ENCODE peak calls at places on chromosome 13, in nine cellular contexts. E is BJ; Y is CD8-positive, alpha-beta T cell; L is cardiac muscle cell; U is AG04450; A is pancreas; C is AG09309; P is vagina; W is thoracic aorta. S is an unnamed sample.

GRCh38 chr13:98565726-98566577 is 11.0 kb downstream of the STK24 start:
- DNase-seq in E (no peak), Y (no peak), L (no peak), U (no peak), A (peak; percentile 38), C (no peak), P (no peak), W (no peak), S (no peak)

GRCh38 chr13:113150545-113151365 is 7.7 kb upstream of the PROZ start:
- DNase-seq in E (no peak), Y (no peak), L (no peak), U (no peak), A (no peak), C (no peak), P (peak; percentile 86), W (no peak), S (no peak)

GRCh38 chr13:72864142-72865035 is 82.5 kb downstream of the PIBF1 start:
- DNase-seq in E (peak; percentile 32), Y (no peak), L (no peak), U (peak; percentile 15), A (no peak), C (peak; percentile 29), P (no peak), W (no peak), S (no peak)

GRCh38 chr13:105442941-105443340 is 1092.5 kb downstream of the EFNB2 start:
- DNase-seq in E (peak; percentile 87), Y (no peak), L (no peak), U (peak; percentile 95), A (no peak), C (peak; percentile 91), P (no peak), W (no peak), S (peak; percentile 99)

GRCh38 chr13:91454666-91455065 is 56.2 kb downstream of the GPC5 start:
- DNase-seq in E (no peak), Y (no peak), L (no peak), U (no peak), A (no peak), C (no peak), P (no peak), W (no peak), S (no peak)

GRCh38 chr13:45595968-45596367 is 19.6 kb downstream of the ERICH6B start:
- DNase-seq in E (no peak), Y (no peak), L (peak; percentile 44), U (no peak), A (no peak), C (no peak), P (no peak), W (no peak), S (no peak)

GRCh38 chr13:73653688-73654087 is 480.5 kb downstream of the KLF12 start:
- DNase-seq in E (no peak), Y (no peak), L (no peak), U (no peak), A (no peak), C (no peak), P (no peak), W (no peak), S (no peak)

GRCh38 chr13:84702174-84702573 is 819.9 kb upstream of the SLITRK1 start:
- DNase-seq in E (no peak), Y (no peak), L (no peak), U (no peak), A (no peak), C (no peak), P (no peak), W (no peak), S (no peak)

GRCh38 chr13:101941095-101941777 is 460.6 kb downstream of the FGF14 start:
- DNase-seq in E (no peak), Y (no peak), L (peak; percentile 2), U (no peak), A (no peak), C (no peak), P (no peak), W (no peak), S (no peak)
- TF ChIP-seq CTCF in E (peak; percentile 34), Y (no peak), L (no peak), U (peak; percentile 29), A (no peak), C (peak; percentile 27), P (no peak), W (no peak), S (peak; percentile 67)

GRCh38 chr13:47518530-47518929 is 482.5 kb downstream of the SUCLA2 start:
- DNase-seq in E (no peak), Y (no peak), L (no peak), U (no peak), A (no peak), C (no peak), P (no peak), W (no peak), S (no peak)
- H3K4me3 ChIP-seq in E (no peak overlapping the region), Y (no peak overlapping the region), L (no peak overlapping the region), U (no peak overlapping the region), A (no peak overlapping the region), C (no peak overlapping the region), P (no peak overlapping the region), W (no peak overlapping the region), S (no peak overlapping the region)

GRCh38 chr13:66858163-66858562 is 372.0 kb downstream of the PCDH9 start:
- DNase-seq in E (no peak), Y (no peak), L (no peak), U (no peak), A (no peak), C (no peak), P (no peak), W (no peak), S (no peak)
- TF ChIP-seq CTCF in E (no peak), Y (no peak), L (no peak), U (no peak), A (no peak), C (no peak), P (no peak), W (no peak), S (no peak)

GRCh38 chr13:109784590-109785140 is 1.7 kb downstream of the IRS2 start:
- DNase-seq in E (no peak), Y (peak; percentile 51), L (peak; percentile 89), U (no peak), A (peak; percentile 72), C (no peak), P (no peak), W (no peak), S (no peak)
- H3K4me3 ChIP-seq in E (peak overlapping the region; percentile 78), Y (peak overlapping the region; percentile 66), L (peak overlapping the region; percentile 91), U (peak overlapping the region; percentile 65), A (peak overlapping the region; percentile 42), C (peak overlapping the region; percentile 36), P (peak overlapping the region; percentile 84), W (peak overlapping the region; percentile 80), S (peak overlapping the region; percentile 77)

GRCh38 chr13:26599403-26599802 is 41.9 kb downstream of the WASF3 start:
- DNase-seq in E (no peak), Y (no peak), L (no peak), U (no peak), A (no peak), C (no peak), P (no peak), W (no peak), S (no peak)

GRCh38 chr13:26599885-26600284 is 42.4 kb downstream of the WASF3 start:
- DNase-seq in E (no peak), Y (no peak), L (no peak), U (no peak), A (no peak), C (no peak), P (no peak), W (no peak), S (no peak)

GRCh38 chr13:26600345-26600761 is 42.9 kb downstream of the WASF3 start:
- DNase-seq in E (peak; percentile 15), Y (no peak), L (no peak), U (no peak), A (no peak), C (no peak), P (no peak), W (no peak), S (no peak)

GRCh38 chr13:26602783-26603182 is 45.3 kb downstream of the WASF3 start:
- DNase-seq in E (no peak), Y (no peak), L (no peak), U (no peak), A (no peak), C (no peak), P (no peak), W (no peak), S (no peak)

GRCh38 chr13:26601669-26602068 is 44.2 kb downstream of the WASF3 start:
- DNase-seq in E (no peak), Y (no peak), L (no peak), U (no peak), A (no peak), C (no peak), P (no peak), W (no peak), S (no peak)
- TF ChIP-seq CTCF in E (peak; percentile 5), Y (no peak), L (no peak), U (no peak), A (no peak), C (peak; percentile 18), P (no peak), W (no peak), S (no peak)

DNA sequence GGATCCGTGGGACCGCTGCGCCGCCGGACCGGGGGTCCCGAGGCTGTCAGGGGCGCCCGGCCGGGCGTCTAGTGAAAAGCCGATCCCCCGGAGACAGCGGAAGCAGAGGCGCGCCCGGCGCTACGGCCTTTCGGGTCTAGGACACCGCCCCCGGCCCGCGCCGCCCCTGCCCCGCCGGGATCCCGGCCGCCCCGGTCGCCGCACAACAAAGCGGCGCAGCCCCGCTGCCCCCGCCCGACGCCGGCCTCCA is 634 bp downstream of the LATS2 start:
- DNase-seq in E (no peak), Y (no peak), L (no peak), U (no peak), A (no peak), C (no peak), P (no peak), W (no peak), S (no peak)
- H3K4me3 ChIP-seq in E (peak overlapping the region; percentile 79), Y (peak overlapping the region; percentile 62), L (peak overlapping the region; percentile 91), U (peak overlapping the region; percentile 77), A (peak overlapping the region; percentile 95), C (peak overlapping the region; percentile 71), P (peak overlapping the region; percentile 75), W (peak overlapping the region; percentile 99), S (peak overlapping the region; percentile 73)

DNA sequence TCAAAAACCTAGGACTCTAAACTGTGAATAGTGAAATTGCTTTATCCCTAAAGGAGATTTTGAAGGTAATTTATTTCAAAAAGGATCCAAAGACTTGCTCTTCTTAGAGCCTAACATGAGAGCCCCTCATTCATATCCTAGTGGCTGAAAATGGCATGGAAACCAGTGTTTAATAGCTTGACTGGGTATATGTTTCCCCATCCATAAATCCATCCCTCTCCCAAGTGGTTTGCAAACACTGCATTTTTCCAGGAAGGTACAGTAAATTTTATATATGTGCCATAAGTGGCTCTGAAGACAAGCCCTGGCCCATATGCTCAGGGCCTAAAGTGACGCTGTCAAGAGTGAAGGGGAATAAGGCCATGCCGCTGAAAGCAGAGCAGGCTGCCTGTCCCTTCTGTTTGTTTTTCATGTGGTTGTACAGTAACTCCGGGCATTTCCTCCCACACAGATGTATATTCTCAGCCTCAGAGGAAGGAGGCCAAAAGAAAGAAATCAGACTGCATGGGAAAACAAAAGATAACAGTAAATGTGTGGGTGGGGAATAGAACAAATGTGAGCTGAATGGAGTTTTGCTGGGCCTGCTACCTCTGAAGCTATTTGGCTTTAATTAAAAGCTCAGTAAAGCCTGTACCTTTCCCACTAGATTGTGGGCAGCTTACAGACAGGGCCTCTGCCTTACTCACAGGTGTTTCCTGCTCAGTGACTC is 181.9 kb downstream of the PCDH9 start:
- DNase-seq in E (peak; percentile 15), Y (no peak), L (no peak), U (peak; percentile 65), A (peak; percentile 12), C (no peak), P (no peak), W (no peak), S (no peak)
- TF ChIP-seq CTCF in E (no peak), Y (no peak), L (peak; percentile 19), U (peak; percentile 33), A (no peak), C (no peak), P (no peak), W (no peak), S (no peak)

GRCh38 chr13:52048516-52048915 is 24.0 kb downstream of the UTP14C start:
- DNase-seq in E (no peak), Y (no peak), L (no peak), U (no peak), A (no peak), C (no peak), P (no peak), W (no peak), S (no peak)
- H3K4me3 ChIP-seq in E (no peak overlapping the region), Y (no peak overlapping the region), L (no peak overlapping the region), U (no peak overlapping the region), A (no peak overlapping the region), C (no peak overlapping the region), P (no peak overlapping the region), W (no peak overlapping the region), S (no peak overlapping the region)